ENCODE peak calls at places on chromosomes 5 and 9, in ten cellular contexts. K is OCI-M1; G is activated CD8-positive, alpha-beta memory T cell treated with anti-CD3 and anti-CD28 coated beads for 24 hours; N is activated T-cell treated with anti-CD3 and anti-CD28 coated beads, Interleukin-2, amount 50 U/mL, for 1 hour; S is NCI-H345; R is ELR; Z is AG08395; T is GM12865; B is stimulated activated effector memory CD8-positive, alpha-beta T cell treated with anti-CD3 and anti-CD28 coated beads, Interleukin-12 subunit alpha, Interleukin-12 subunit beta, amount 100 ng/mL, for 72 hours; P is RPMI7951. D is an unnamed sample.

GRCh38 chr5:58459276-58459859 is 518 bp downstream of the PLK2 start:
- DNase-seq in K (peak), S (peak), N (no peak), G (no peak), P (peak), B (peak), Z (no peak), T (peak), R (peak), D (no peak)

GRCh38 chr5:157523976-157524375 is 51.6 kb downstream of the ADAM19 start:
- DNase-seq in R (no peak), T (no peak), K (no peak), P (no peak), G (no peak), B (no peak), Z (no peak), S (no peak), N (no peak), D (no peak)

GRCh38 chr9:134642385-134643181 is 980 bp downstream of the COL5A1 start:
- DNase-seq in N (no peak), P (peak), Z (peak), K (no peak), G (no peak), B (no peak), S (no peak), R (peak), T (no peak), D (peak)

GRCh38 chr9:135605238-135605781 is 34.0 kb downstream of the GLT6D1 start:
- DNase-seq in K (no peak), S (no peak), N (peak), T (no peak), Z (no peak), B (peak), R (no peak), P (no peak), G (no peak), D (no peak)

GRCh38 chr5:36172593-36172992 is 20.7 kb downstream of the SKP2 start:
- DNase-seq in N (no peak), T (no peak), B (no peak), Z (no peak), S (no peak), G (no peak), K (no peak), P (no peak), R (no peak), D (no peak)

GRCh38 chr5:151082274-151082902 is 1.6 kb upstream of the TNIP1 start:
- DNase-seq in N (no peak), R (peak), Z (no peak), B (no peak), S (peak), K (peak), P (no peak), T (no peak), G (no peak), D (no peak)

GRCh38 chr5:178766936-178767912 is 36.8 kb upstream of the ZNF354A start:
- DNase-seq in G (no peak), R (no peak), Z (no peak), N (no peak), T (no peak), B (no peak), K (no peak), S (no peak), P (no peak), D (no peak)

GRCh38 chr9:136784249-136784996 is 6.7 kb upstream of the TMEM141 start:
- DNase-seq in G (no peak), R (peak), N (no peak), Z (peak), B (no peak), P (no peak), K (peak), T (peak), S (peak), D (peak)

GRCh38 chr5:69517763-69518212 is 25.2 kb downstream of the OCLN start:
- DNase-seq in G (no peak), R (no peak), K (no peak), N (no peak), Z (no peak), P (no peak), B (no peak), T (no peak), S (peak), D (peak)

GRCh38 chr5:95647886-95648860 is 1.6 kb downstream of the RFESD start:
- DNase-seq in N (no peak), K (peak), T (no peak), S (no peak), P (peak), R (no peak), B (no peak), Z (no peak), G (no peak), D (peak)

GRCh38 chr9:88256216-88256615 is 117.9 kb upstream of the SPATA31C2 start:
- DNase-seq in Z (no peak), S (no peak), N (no peak), T (no peak), K (no peak), B (no peak), R (no peak), G (no peak), P (no peak), D (no peak)

GRCh38 chr9:37540634-37541033 is 35.5 kb downstream of the FBXO10 start:
- DNase-seq in R (no peak), S (no peak), T (no peak), G (no peak), K (no peak), P (no peak), B (no peak), Z (no peak), N (no peak), D (peak)

GRCh38 chr9:89311346-89312153 is 555 bp downstream of the CKS2 start:
- DNase-seq in Z (no peak), B (no peak), K (peak), S (no peak), N (no peak), G (no peak), P (peak), R (peak), T (peak), D (no peak)

GRCh38 chr5:56735845-56736641 is 79.3 kb upstream of the MAP3K1 start:
- DNase-seq in B (no peak), S (no peak), Z (no peak), N (peak), T (peak), R (no peak), P (no peak), G (no peak), K (peak), D (no peak)

D was measured in A172.